ENCODE peak calls at places on chromosomes 11 and 22, in four cellular contexts. P is IMR-90, W is K562, U is A549. S is an unnamed sample.

GRCh38 chr22:20234760-20235452 is 33.2 kb downstream of the RTN4R start:
- DNase-seq in P (no peak), W (no peak), U (no peak), S (no peak)

GRCh38 chr11:70762810-70763209 is 364.5 kb downstream of the CTTN start:
- DNase-seq in P (no peak), W (no peak), U (no peak), S (no peak)

GRCh38 chr11:8760896-8761295 is 78.3 kb downstream of the RPL27A start:
- DNase-seq in P (peak), W (no peak), U (no peak), S (no peak)

GRCh38 chr22:42562684-42563083 is 8.9 kb downstream of the SERHL2 start:
- DNase-seq in P (no peak), W (peak), U (no peak), S (no peak)

GRCh38 chr11:65579291-65579690 is 3.4 kb downstream of the EHBP1L1 start:
- DNase-seq in P (no peak), W (no peak), U (no peak), S (no peak)

GRCh38 chr22:37051629-37052385 is at the start of gene KCTD17:
- DNase-seq in P (peak), W (peak), U (peak), S (peak)

GRCh38 chr11:9616042-9616640 is 42.7 kb downstream of the WEE1 start:
- DNase-seq in P (peak), W (no peak), U (no peak), S (no peak)

GRCh38 chr11:28346209-28346608 is 238.0 kb downstream of the METTL15 start:
- DNase-seq in P (no peak), W (no peak), U (no peak), S (no peak)

GRCh38 chr11:61375709-61376108 is 13.5 kb downstream of the TMEM138 start:
- DNase-seq in P (no peak), W (no peak), U (no peak), S (no peak)

GRCh38 chr22:42473484-42474193 is 41.4 kb upstream of the NFAM1 start:
- DNase-seq in P (peak), W (peak), U (peak), S (peak)

GRCh38 chr11:42631223-42631843 is 680.5 kb upstream of the API5 start:
- DNase-seq in P (no peak), W (peak), U (no peak), S (no peak)

GRCh38 chr11:125624756-125625213 is at the start of gene CHEK1:
- DNase-seq in P (no peak), W (no peak), U (no peak), S (no peak)

GRCh38 chr11:88402784-88403183 is 65.2 kb upstream of the CTSC start:
- DNase-seq in P (peak), W (no peak), U (no peak), S (no peak)

GRCh38 chr22:20430641-20431519 is 6.7 kb downstream of the SCARF2 start:
- DNase-seq in P (no peak), W (peak), U (peak), S (no peak)

GRCh38 chr11:63756919-63757761 is 11.4 kb downstream of the ZFTA start:
- DNase-seq in P (no peak), W (no peak), U (no peak), S (no peak)

GRCh38 chr11:92225206-92225562 is 566 bp downstream of the FAT3 start:
- DNase-seq in P (no peak), W (no peak), U (no peak), S (peak)

DNA sequence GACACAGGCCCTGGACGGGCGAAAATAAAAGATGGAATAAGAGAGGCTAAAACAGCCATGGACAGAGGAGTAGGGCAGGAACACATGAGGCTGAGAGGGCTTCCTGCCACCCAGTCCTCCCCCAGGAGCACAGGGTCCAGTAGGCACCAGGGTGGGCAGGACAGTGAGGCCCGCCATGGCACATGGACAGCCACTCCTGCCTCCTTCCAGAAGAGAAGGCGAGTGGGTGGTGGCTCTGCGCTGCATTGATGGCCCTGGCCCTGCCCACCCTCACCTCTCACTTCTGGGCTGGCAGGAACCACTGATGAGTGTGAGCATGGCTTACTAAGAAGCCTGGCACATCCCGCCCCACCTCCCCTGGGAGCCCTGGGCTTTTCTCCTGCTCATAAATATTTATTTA is 51.2 kb downstream of the TPBGL start:
- DNase-seq in P (no peak), W (no peak), U (no peak), S (no peak)
- TF ChIP-seq BHLHE40 in P (no peak), W (no peak), U (no peak), S (no peak)

GRCh38 chr11:2591805-2592204 is 108.0 kb downstream of the KCNQ1OT1 start:
- DNase-seq in P (no peak), W (peak), U (no peak), S (peak)
- TF ChIP-seq BHLHE40 in P (no peak), W (no peak), U (no peak), S (no peak)

GRCh38 chr11:117884994-117885393 is 8.5 kb upstream of the FXYD6 start:
- DNase-seq in P (peak), W (no peak), U (no peak), S (no peak)
- TF ChIP-seq BHLHE40 in P (no peak), W (no peak), U (no peak), S (no peak)

DNA sequence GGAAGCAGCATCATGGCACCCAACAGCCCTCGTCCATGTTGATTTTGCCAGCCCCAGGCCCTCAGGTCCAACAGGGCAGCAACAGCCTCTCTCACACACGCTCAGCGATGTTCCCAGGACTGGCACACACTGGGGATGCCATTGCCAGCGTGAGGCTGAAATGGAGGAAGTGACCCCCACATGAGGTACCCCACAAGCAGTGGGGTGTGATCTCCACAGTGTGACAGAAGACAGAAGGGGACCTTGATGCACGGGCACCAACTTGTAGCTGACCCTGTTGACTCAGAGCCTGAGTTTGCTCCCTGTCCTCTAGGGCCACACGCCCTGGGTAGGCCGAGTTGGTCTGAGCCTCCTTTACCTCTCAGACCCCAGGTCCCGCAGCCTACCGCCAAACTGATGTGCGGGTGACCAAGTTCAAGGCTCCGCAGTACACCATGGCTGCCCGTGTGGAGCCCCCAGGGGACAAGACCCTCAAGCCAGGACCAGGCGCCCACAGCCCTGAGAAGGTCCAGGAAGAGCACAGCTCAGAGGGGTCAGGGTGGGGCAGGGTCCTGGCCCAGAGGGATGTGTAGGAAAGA is 6.2 kb downstream of the SCGB1C1 start:
- DNase-seq in P (no peak), W (no peak), U (no peak), S (no peak)
- TF ChIP-seq BHLHE40 in P (no peak), W (no peak), U (no peak), S (no peak)

GRCh38 chr11:127470485-127470884 is 469.9 kb upstream of the KIRREL3 start:
- DNase-seq in P (no peak), W (peak), U (no peak), S (peak)
- TF ChIP-seq BHLHE40 in P (no peak), W (no peak), U (no peak), S (no peak)

GRCh38 chr11:37109205-37109585 is 511.2 kb upstream of the RAG2 start:
- DNase-seq in P (no peak), W (no peak), U (no peak), S (no peak)
- TF ChIP-seq BHLHE40 in P (no peak), W (no peak), U (no peak), S (no peak)

DNA sequence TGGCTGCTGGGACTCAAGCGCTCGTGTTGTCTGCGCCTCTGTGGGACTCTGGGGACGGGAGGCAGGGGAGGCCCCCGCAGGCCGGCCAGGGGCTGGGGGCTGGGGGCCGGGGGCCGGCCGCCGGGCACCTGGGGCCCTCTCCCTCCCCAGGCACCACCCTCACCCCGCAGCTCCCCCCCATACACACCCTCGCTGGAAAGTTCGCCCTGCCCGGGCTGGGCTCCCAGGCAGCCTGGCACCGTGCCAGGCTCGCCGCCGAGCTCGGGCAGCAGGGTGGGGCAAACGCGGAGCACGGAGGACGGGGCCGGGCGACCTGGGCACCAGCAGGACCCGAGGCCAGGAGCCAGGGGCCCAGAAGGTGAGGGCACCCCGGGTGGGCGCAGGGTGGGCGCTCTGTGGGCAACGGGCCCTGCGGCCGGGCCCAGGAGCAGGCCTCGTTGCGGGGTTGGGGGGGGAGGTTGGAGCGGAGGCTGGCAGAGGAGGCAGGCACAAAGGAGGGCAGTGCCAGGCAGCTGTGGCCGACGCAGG is 76.7 kb upstream of the WNT7B start:
- DNase-seq in P (peak), W (peak), U (peak), S (peak)
- TF ChIP-seq BHLHE40 in P (no peak), W (no peak), U (no peak), S (no peak)

GRCh38 chr11:75474878-75475766 is 42.1 kb upstream of the KLHL35 start:
- DNase-seq in P (peak), W (peak), U (no peak), S (no peak)
- TF ChIP-seq BHLHE40 in P (no peak), W (peak), U (no peak), S (no peak)

DNA sequence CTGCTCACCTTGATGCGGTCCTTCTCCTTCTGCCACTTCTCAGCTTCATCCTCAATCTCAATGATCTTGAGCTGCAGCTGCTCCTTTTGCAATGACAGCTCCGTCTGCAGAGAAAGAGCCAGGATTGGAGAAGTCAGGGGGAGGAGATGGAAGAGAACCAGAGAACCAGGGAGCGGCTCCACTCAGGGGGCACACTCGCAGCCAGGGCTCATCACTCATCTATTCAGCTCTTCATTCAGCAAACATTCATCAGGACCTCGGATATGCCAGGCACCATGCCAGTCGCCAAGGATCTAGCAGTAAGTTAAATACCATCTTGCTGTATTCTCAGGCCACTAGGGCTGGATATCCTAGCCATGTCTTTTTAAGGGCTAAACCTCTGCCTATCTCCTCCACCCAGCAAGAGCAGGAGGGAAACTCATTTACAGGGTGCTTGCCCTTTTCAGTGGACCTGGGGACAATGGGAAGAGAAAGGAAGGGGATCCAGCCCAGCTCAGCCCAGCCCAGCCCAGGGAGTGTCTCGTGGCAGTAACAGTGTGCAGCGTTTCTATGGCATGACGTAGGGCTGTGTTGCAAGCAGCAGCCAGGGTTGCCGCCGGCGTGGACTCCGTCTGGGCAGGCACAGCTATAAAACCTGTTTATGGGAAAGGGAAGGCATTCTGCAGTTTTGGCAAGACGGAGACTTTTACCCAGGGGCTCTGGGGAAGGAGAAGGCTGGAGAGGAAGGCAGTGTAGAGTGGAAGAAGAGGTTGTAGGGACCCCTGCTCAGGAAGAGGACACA is 9.3 kb downstream of the TRIM29 start:
- DNase-seq in P (peak), W (no peak), U (no peak), S (peak)
- TF ChIP-seq BHLHE40 in P (no peak), W (no peak), U (no peak), S (no peak)

S was measured in HEK293T.